ENCODE peak calls at places on chromosomes 11 and 22, in seven cellular contexts. One of them, this sample, is unnamed.
A peak's percentile ranks its signal among the peaks of the same experiment; 100 is the strongest.

GRCh38 chr11:118001494-118001971 is 15.3 kb downstream of the IL10RA start:
- DNase-seq in AG10803: no peak
- DNase-seq in RWPE1: no peak
- DNase-seq in stimulated activated CD8-positive, alpha-beta memory T cell treated with anti-CD3 and anti-CD28 coated beads, Interleukin-15, amount 100 ng/mL, for 1 hour: no peak
- DNase-seq in DMS 273 treated with DMSO at 0.1 percent for 48 hours: no peak
- DNase-seq in dorsolateral prefrontal cortex: no peak
- DNase-seq in WTC11: no peak
- DNase-seq in this sample: peak; percentile 73

GRCh38 chr22:39242809-39243442 is 1.9 kb downstream of the PDGFB start:
- DNase-seq in AG10803: no peak
- DNase-seq in RWPE1: peak; percentile 45
- DNase-seq in stimulated activated CD8-positive, alpha-beta memory T cell treated with anti-CD3 and anti-CD28 coated beads, Interleukin-15, amount 100 ng/mL, for 1 hour: no peak
- DNase-seq in DMS 273 treated with DMSO at 0.1 percent for 48 hours: no peak
- DNase-seq in dorsolateral prefrontal cortex: no peak
- DNase-seq in WTC11: peak; percentile 62
- DNase-seq in this sample: peak; percentile 31

GRCh38 chr22:46536559-46537220 is 730 bp downstream of the CELSR1 start:
- DNase-seq in AG10803: no peak
- DNase-seq in RWPE1: no peak
- DNase-seq in stimulated activated CD8-positive, alpha-beta memory T cell treated with anti-CD3 and anti-CD28 coated beads, Interleukin-15, amount 100 ng/mL, for 1 hour: no peak
- DNase-seq in DMS 273 treated with DMSO at 0.1 percent for 48 hours: no peak
- DNase-seq in dorsolateral prefrontal cortex: no peak
- DNase-seq in WTC11: peak; percentile 39
- DNase-seq in this sample: no peak

GRCh38 chr11:44899959-44900358 is 50.7 kb downstream of the TP53I11 start:
- DNase-seq in AG10803: peak; percentile 64
- DNase-seq in RWPE1: peak; percentile 71
- DNase-seq in stimulated activated CD8-positive, alpha-beta memory T cell treated with anti-CD3 and anti-CD28 coated beads, Interleukin-15, amount 100 ng/mL, for 1 hour: no peak
- DNase-seq in DMS 273 treated with DMSO at 0.1 percent for 48 hours: no peak
- DNase-seq in dorsolateral prefrontal cortex: no peak
- DNase-seq in WTC11: peak; percentile 71
- DNase-seq in this sample: no peak

GRCh38 chr11:82873919-82874333 is 26.3 kb downstream of the PRCP start:
- DNase-seq in AG10803: no peak
- DNase-seq in RWPE1: no peak
- DNase-seq in stimulated activated CD8-positive, alpha-beta memory T cell treated with anti-CD3 and anti-CD28 coated beads, Interleukin-15, amount 100 ng/mL, for 1 hour: no peak
- DNase-seq in DMS 273 treated with DMSO at 0.1 percent for 48 hours: no peak
- DNase-seq in dorsolateral prefrontal cortex: no peak
- DNase-seq in WTC11: no peak
- DNase-seq in this sample: no peak

GRCh38 chr11:134374891-134375550 is 37.0 kb downstream of the B3GAT1 start:
- DNase-seq in AG10803: no peak
- DNase-seq in RWPE1: no peak
- DNase-seq in stimulated activated CD8-positive, alpha-beta memory T cell treated with anti-CD3 and anti-CD28 coated beads, Interleukin-15, amount 100 ng/mL, for 1 hour: no peak
- DNase-seq in DMS 273 treated with DMSO at 0.1 percent for 48 hours: no peak
- DNase-seq in dorsolateral prefrontal cortex: no peak
- DNase-seq in WTC11: no peak
- DNase-seq in this sample: no peak

GRCh38 chr11:72411623-72412532 is 22.5 kb downstream of the CLPB start:
- DNase-seq in AG10803: no peak
- DNase-seq in RWPE1: no peak
- DNase-seq in stimulated activated CD8-positive, alpha-beta memory T cell treated with anti-CD3 and anti-CD28 coated beads, Interleukin-15, amount 100 ng/mL, for 1 hour: no peak
- DNase-seq in DMS 273 treated with DMSO at 0.1 percent for 48 hours: peak; percentile 79
- DNase-seq in dorsolateral prefrontal cortex: peak; percentile 35
- DNase-seq in WTC11: no peak
- DNase-seq in this sample: no peak

GRCh38 chr11:12050911-12051667 is 42.7 kb upstream of the DKK3 start:
- DNase-seq in AG10803: no peak
- DNase-seq in RWPE1: no peak
- DNase-seq in stimulated activated CD8-positive, alpha-beta memory T cell treated with anti-CD3 and anti-CD28 coated beads, Interleukin-15, amount 100 ng/mL, for 1 hour: no peak
- DNase-seq in DMS 273 treated with DMSO at 0.1 percent for 48 hours: no peak
- DNase-seq in dorsolateral prefrontal cortex: peak; percentile 62
- DNase-seq in WTC11: no peak
- DNase-seq in this sample: no peak

GRCh38 chr11:66933508-66933907 is 24.7 kb downstream of the PC start:
- DNase-seq in AG10803: peak; percentile 63
- DNase-seq in RWPE1: no peak
- DNase-seq in stimulated activated CD8-positive, alpha-beta memory T cell treated with anti-CD3 and anti-CD28 coated beads, Interleukin-15, amount 100 ng/mL, for 1 hour: no peak
- DNase-seq in DMS 273 treated with DMSO at 0.1 percent for 48 hours: no peak
- DNase-seq in dorsolateral prefrontal cortex: no peak
- DNase-seq in WTC11: no peak
- DNase-seq in this sample: no peak

GRCh38 chr11:17978553-17979287 is 34.1 kb downstream of the SERGEF start:
- DNase-seq in AG10803: peak; percentile 41
- DNase-seq in RWPE1: peak; percentile 68
- DNase-seq in stimulated activated CD8-positive, alpha-beta memory T cell treated with anti-CD3 and anti-CD28 coated beads, Interleukin-15, amount 100 ng/mL, for 1 hour: no peak
- DNase-seq in DMS 273 treated with DMSO at 0.1 percent for 48 hours: peak; percentile 15
- DNase-seq in dorsolateral prefrontal cortex: peak; percentile 73
- DNase-seq in WTC11: peak; percentile 73
- DNase-seq in this sample: peak; percentile 34

GRCh38 chr11:14029415-14029814 is 66.9 kb downstream of the SPON1 start:
- DNase-seq in AG10803: no peak
- DNase-seq in RWPE1: no peak
- DNase-seq in stimulated activated CD8-positive, alpha-beta memory T cell treated with anti-CD3 and anti-CD28 coated beads, Interleukin-15, amount 100 ng/mL, for 1 hour: no peak
- DNase-seq in DMS 273 treated with DMSO at 0.1 percent for 48 hours: no peak
- DNase-seq in dorsolateral prefrontal cortex: no peak
- DNase-seq in WTC11: peak; percentile 42
- DNase-seq in this sample: no peak

GRCh38 chr11:61960532-61960931 is 6.9 kb downstream of the FTH1 start:
- DNase-seq in AG10803: no peak
- DNase-seq in RWPE1: no peak
- DNase-seq in stimulated activated CD8-positive, alpha-beta memory T cell treated with anti-CD3 and anti-CD28 coated beads, Interleukin-15, amount 100 ng/mL, for 1 hour: no peak
- DNase-seq in DMS 273 treated with DMSO at 0.1 percent for 48 hours: no peak
- DNase-seq in dorsolateral prefrontal cortex: no peak
- DNase-seq in WTC11: no peak
- DNase-seq in this sample: no peak

GRCh38 chr11:13288375-13289029 is 10.9 kb downstream of the BMAL1 start:
- DNase-seq in AG10803: no peak
- DNase-seq in RWPE1: no peak
- DNase-seq in stimulated activated CD8-positive, alpha-beta memory T cell treated with anti-CD3 and anti-CD28 coated beads, Interleukin-15, amount 100 ng/mL, for 1 hour: no peak
- DNase-seq in DMS 273 treated with DMSO at 0.1 percent for 48 hours: no peak
- DNase-seq in dorsolateral prefrontal cortex: no peak
- DNase-seq in WTC11: no peak
- DNase-seq in this sample: no peak

GRCh38 chr22:29570912-29571549 is 9.9 kb downstream of the NIPSNAP1 start:
- DNase-seq in AG10803: no peak
- DNase-seq in RWPE1: no peak
- DNase-seq in stimulated activated CD8-positive, alpha-beta memory T cell treated with anti-CD3 and anti-CD28 coated beads, Interleukin-15, amount 100 ng/mL, for 1 hour: no peak
- DNase-seq in DMS 273 treated with DMSO at 0.1 percent for 48 hours: no peak
- DNase-seq in dorsolateral prefrontal cortex: no peak
- DNase-seq in WTC11: no peak
- DNase-seq in this sample: no peak

GRCh38 chr11:119678351-119678750 is 50.6 kb downstream of the NECTIN1 start:
- DNase-seq in AG10803: no peak
- DNase-seq in RWPE1: no peak
- DNase-seq in stimulated activated CD8-positive, alpha-beta memory T cell treated with anti-CD3 and anti-CD28 coated beads, Interleukin-15, amount 100 ng/mL, for 1 hour: no peak
- DNase-seq in DMS 273 treated with DMSO at 0.1 percent for 48 hours: no peak
- DNase-seq in dorsolateral prefrontal cortex: no peak
- DNase-seq in WTC11: no peak
- DNase-seq in this sample: no peak

GRCh38 chr22:31647066-31647465 is 14.9 kb downstream of the PISD start:
- DNase-seq in AG10803: no peak
- DNase-seq in RWPE1: no peak
- DNase-seq in stimulated activated CD8-positive, alpha-beta memory T cell treated with anti-CD3 and anti-CD28 coated beads, Interleukin-15, amount 100 ng/mL, for 1 hour: no peak
- DNase-seq in DMS 273 treated with DMSO at 0.1 percent for 48 hours: no peak
- DNase-seq in dorsolateral prefrontal cortex: no peak
- DNase-seq in WTC11: no peak
- DNase-seq in this sample: no peak

GRCh38 chr22:39574779-39575551 is 4.4 kb downstream of the CACNA1I start:
- DNase-seq in AG10803: peak; percentile 63
- DNase-seq in RWPE1: peak; percentile 84
- DNase-seq in stimulated activated CD8-positive, alpha-beta memory T cell treated with anti-CD3 and anti-CD28 coated beads, Interleukin-15, amount 100 ng/mL, for 1 hour: no peak
- DNase-seq in DMS 273 treated with DMSO at 0.1 percent for 48 hours: no peak
- DNase-seq in dorsolateral prefrontal cortex: no peak
- DNase-seq in WTC11: no peak
- DNase-seq in this sample: no peak

GRCh38 chr11:63667993-63668392 is 3.2 kb downstream of the ATL3 start:
- DNase-seq in AG10803: peak; percentile 94
- DNase-seq in RWPE1: peak; percentile 76
- DNase-seq in stimulated activated CD8-positive, alpha-beta memory T cell treated with anti-CD3 and anti-CD28 coated beads, Interleukin-15, amount 100 ng/mL, for 1 hour: no peak
- DNase-seq in DMS 273 treated with DMSO at 0.1 percent for 48 hours: no peak
- DNase-seq in dorsolateral prefrontal cortex: no peak
- DNase-seq in WTC11: no peak
- DNase-seq in this sample: no peak

GRCh38 chr22:49268924-49269323 is 558.7 kb downstream of the BRD1 start:
- DNase-seq in AG10803: no peak
- DNase-seq in RWPE1: no peak
- DNase-seq in stimulated activated CD8-positive, alpha-beta memory T cell treated with anti-CD3 and anti-CD28 coated beads, Interleukin-15, amount 100 ng/mL, for 1 hour: no peak
- DNase-seq in DMS 273 treated with DMSO at 0.1 percent for 48 hours: no peak
- DNase-seq in dorsolateral prefrontal cortex: no peak
- DNase-seq in WTC11: no peak
- DNase-seq in this sample: no peak

This sample was measured in activated CD8-positive, alpha-beta T cell treated with anti-CD3 and anti-CD28 coated beads, Interleukin-2, amount 10 ng/mL, durations not matched to agents 7 days and 5 days.